ENCODE peak calls at places on chromosomes 7 and 10, in seven cellular contexts. X is HTR-8/SVneo; Y is non-pigmented ciliary epithelial cell; I is activated T-cell treated with anti-CD3 and anti-CD28 coated beads, Interleukin-2, amount 50 U/mL, for 72 hours; V is germinal center; B is activated CD8-positive, alpha-beta T cell treated with anti-CD3 and anti-CD28 coated beads, Interleukin-2, amount 10 ng/mL, durations not matched to agents 7 days and 5 days; O is cardiac muscle cell. M is an unnamed sample.

GRCh38 chr10:3220853-3221252 is 48.3 kb upstream of the PITRM1 start:
- DNase-seq in B (no peak), X (no peak), O (no peak), V (no peak), Y (no peak), I (no peak), M (no peak)

GRCh38 chr7:130356121-130356759 is 11.6 kb downstream of the CPA5 start:
- DNase-seq in X (peak; percentile 85), I (no peak), B (no peak), O (peak; percentile 71), V (no peak), Y (peak; percentile 94), M (peak; percentile 77)

GRCh38 chr7:96161897-96162296 is 160.0 kb downstream of the SLC25A13 start:
- DNase-seq in Y (no peak), O (no peak), B (no peak), V (no peak), X (no peak), I (no peak), M (no peak)

GRCh38 chr10:90218846-90219245 is 517.5 kb downstream of the KIF20B start:
- DNase-seq in I (no peak), O (no peak), Y (no peak), B (no peak), X (no peak), V (no peak), M (no peak)

GRCh38 chr7:50657341-50657873 is 92.2 kb upstream of the DDC start:
- DNase-seq in B (no peak), O (no peak), I (no peak), V (no peak), Y (no peak), X (no peak), M (no peak)

GRCh38 chr10:124522903-124523260 is 61.3 kb downstream of the LHPP start:
- DNase-seq in O (no peak), Y (no peak), X (no peak), V (no peak), I (no peak), B (no peak), M (no peak)

GRCh38 chr10:3068201-3068967 is 1.0 kb downstream of the PFKP start:
- DNase-seq in B (peak; percentile 77), I (peak; percentile 74), O (peak; percentile 68), V (peak; percentile 45), X (no peak), Y (no peak), M (peak; percentile 27)

GRCh38 chr7:101486764-101487458 is 124.2 kb downstream of the COL26A1 start:
- DNase-seq in B (no peak), O (no peak), X (no peak), V (no peak), Y (no peak), I (no peak), M (no peak)

GRCh38 chr7:43577485-43577951 is 5.4 kb upstream of the STK17A start:
- DNase-seq in V (no peak), O (no peak), X (no peak), B (no peak), Y (no peak), I (no peak), M (no peak)

GRCh38 chr10:71740069-71740468 is 20.5 kb upstream of the C10orf105 start:
- DNase-seq in I (no peak), V (no peak), B (no peak), Y (peak; percentile 36), X (no peak), O (no peak), M (no peak)

GRCh38 chr10:570631-571565 is 118.6 kb downstream of the DIP2C start:
- DNase-seq in V (no peak), I (no peak), Y (no peak), X (no peak), B (no peak), O (no peak), M (no peak)

GRCh38 chr10:122461367-122461728 is at the start of gene HTRA1:
- DNase-seq in B (no peak), V (no peak), Y (no peak), I (no peak), O (peak; percentile 91), X (peak; percentile 36), M (peak; percentile 33)

GRCh38 chr7:47381132-47381495 is 200.8 kb downstream of the TNS3 start:
- DNase-seq in V (no peak), B (no peak), O (no peak), Y (no peak), X (no peak), I (no peak), M (no peak)

GRCh38 chr10:57053530-57053929 is 692.5 kb upstream of the ZWINT start:
- DNase-seq in V (no peak), Y (no peak), I (no peak), X (no peak), O (no peak), B (no peak), M (no peak)

GRCh38 chr7:103637726-103638125 is 191.7 kb upstream of the SLC26A5 start:
- DNase-seq in B (no peak), X (no peak), Y (no peak), V (no peak), O (no peak), I (no peak), M (no peak)

GRCh38 chr7:56287429-56288138 is 171.4 kb upstream of the NUPR2 start:
- DNase-seq in O (no peak), X (no peak), B (no peak), I (no peak), Y (no peak), V (no peak), M (no peak)